ENCODE peak calls at places on chromosomes 4 and X, in ten cellular contexts. M is A549; U is psoas muscle; E is iris pigment epithelial cell; B is nephron progenitor cell; R is AG08396; N is RCC 7860; W is posterior cingulate gyrus; A is activated T-cell treated with anti-CD3 and anti-CD28 coated beads, Interleukin-2, amount 50 U/mL, for 72 hours; X is T-helper 22 cell. Y is an unnamed sample.

GRCh38 chrX:29797156-29797555 is 418.2 kb upstream of the MAGEB2 start:
- DNase-seq in M (no peak), U (no peak), E (no peak), B (no peak), R (no peak), N (no peak), W (no peak), A (no peak), X (no peak), Y (no peak)

GRCh38 chrX:106802388-106803275 is at the start of gene TBC1D8B:
- DNase-seq in M (peak), U (peak), E (peak), B (peak), R (peak), N (peak), W (peak), A (peak), X (no peak), Y (peak)

GRCh38 chrX:9785944-9786741 is at the start of gene SHROOM2:
- DNase-seq in M (no peak), U (no peak), E (no peak), B (peak), R (no peak), N (no peak), W (no peak), A (no peak), X (no peak), Y (peak)

GRCh38 chr4:108483077-108483476 is 137.3 kb upstream of the RPL34 start:
- DNase-seq in M (no peak), U (no peak), E (peak), B (no peak), R (no peak), N (no peak), W (no peak), A (peak), X (no peak), Y (no peak)

GRCh38 chrX:121958886-121959285 is 911.5 kb downstream of the GLUD2 start:
- DNase-seq in M (no peak), U (no peak), E (peak), B (no peak), R (no peak), N (peak), W (no peak), A (no peak), X (no peak), Y (no peak)

GRCh38 chrX:47637546-47638195 is 7.9 kb upstream of the CFP start:
- DNase-seq in M (no peak), U (no peak), E (peak), B (no peak), R (no peak), N (no peak), W (peak), A (peak), X (no peak), Y (no peak)

GRCh38 chr4:37675587-37676290 is 10.4 kb downstream of the RELL1 start:
- DNase-seq in M (no peak), U (no peak), E (no peak), B (no peak), R (no peak), N (peak), W (no peak), A (peak), X (no peak), Y (no peak)

GRCh38 chr4:105210901-105211300 is 64.2 kb downstream of the TET2 start:
- DNase-seq in M (no peak), U (no peak), E (no peak), B (no peak), R (no peak), N (no peak), W (no peak), A (no peak), X (no peak), Y (no peak)

GRCh38 chr4:57053508-57053907 is 56.7 kb downstream of the IGFBP7 start:
- DNase-seq in M (peak), U (no peak), E (peak), B (no peak), R (no peak), N (peak), W (no peak), A (no peak), X (no peak), Y (no peak)

GRCh38 chr4:4860381-4860802 is 927 bp downstream of the MSX1 start:
- DNase-seq in M (no peak), U (no peak), E (peak), B (no peak), R (peak), N (no peak), W (peak), A (no peak), X (no peak), Y (no peak)

GRCh38 chr4:33696066-33696465 is 2548.2 kb downstream of the ARAP2 start:
- DNase-seq in M (no peak), U (no peak), E (peak), B (no peak), R (no peak), N (no peak), W (no peak), A (no peak), X (no peak), Y (no peak)

GRCh38 chr4:7988437-7988836 is 48.8 kb upstream of the AFAP1 start:
- DNase-seq in M (no peak), U (no peak), E (peak), B (no peak), R (peak), N (no peak), W (no peak), A (no peak), X (no peak), Y (no peak)

GRCh38 chrX:362937-363620 is 23.6 kb downstream of the PPP2R3B start:
- DNase-seq in M (no peak), U (no peak), E (no peak), B (no peak), R (no peak), N (no peak), W (peak), A (no peak), X (no peak), Y (no peak)

GRCh38 chr4:185796176-185796575 is 15.8 kb downstream of the SORBS2 start:
- DNase-seq in M (no peak), U (no peak), E (no peak), B (no peak), R (peak), N (no peak), W (no peak), A (no peak), X (no peak), Y (no peak)

GRCh38 chrX:49919617-49920016 is 2.8 kb upstream of the CLCN5 start:
- DNase-seq in M (peak), U (no peak), E (peak), B (peak), R (peak), N (no peak), W (peak), A (peak), X (no peak), Y (peak)

GRCh38 chrX:22164770-22165388 is 107.8 kb upstream of the CBLL2 start:
- DNase-seq in M (peak), U (no peak), E (peak), B (no peak), R (no peak), N (peak), W (no peak), A (no peak), X (no peak), Y (no peak)

GRCh38 chrX:150482537-150483217 is 85.7 kb upstream of the MTM1 start:
- DNase-seq in M (peak), U (no peak), E (peak), B (no peak), R (peak), N (peak), W (no peak), A (peak), X (no peak), Y (no peak)

GRCh38 chr4:48035952-48036351 is 19.4 kb downstream of the NIPAL1 start:
- DNase-seq in M (no peak), U (no peak), E (no peak), B (no peak), R (no peak), N (no peak), W (no peak), A (no peak), X (no peak), Y (no peak)

GRCh38 chr4:79864470-79865190 is 208.4 kb downstream of the ANTXR2 start:
- DNase-seq in M (no peak), U (no peak), E (no peak), B (peak), R (no peak), N (no peak), W (no peak), A (no peak), X (no peak), Y (no peak)

GRCh38 chr4:186807809-186808634 is 84.4 kb upstream of the FAT1 start:
- DNase-seq in M (no peak), U (no peak), E (no peak), B (no peak), R (no peak), N (no peak), W (no peak), A (no peak), X (no peak), Y (no peak)

GRCh38 chr4:6391852-6392188 is 80.6 kb downstream of the PPP2R2C start:
- DNase-seq in M (peak), U (no peak), E (no peak), B (no peak), R (no peak), N (peak), W (no peak), A (no peak), X (no peak), Y (no peak)

GRCh38 chr4:38386654-38387188 is 277.3 kb upstream of the KLF3 start:
- DNase-seq in M (no peak), U (no peak), E (no peak), B (no peak), R (no peak), N (no peak), W (no peak), A (no peak), X (no peak), Y (no peak)

GRCh38 chrX:109601458-109601857 is 23.5 kb downstream of the KCNE5 start:
- DNase-seq in M (no peak), U (no peak), E (no peak), B (no peak), R (no peak), N (no peak), W (no peak), A (no peak), X (no peak), Y (no peak)

GRCh38 chr4:59057804-59058203 is 1947.6 kb upstream of the IGFBP7 start:
- DNase-seq in M (peak), U (no peak), E (no peak), B (no peak), R (no peak), N (no peak), W (no peak), A (no peak), X (no peak), Y (no peak)

GRCh38 chrX:149453030-149453429 is 52.1 kb downstream of the IDS start:
- DNase-seq in M (peak), U (no peak), E (peak), B (no peak), R (peak), N (peak), W (no peak), A (no peak), X (no peak), Y (no peak)

GRCh38 chr4:42515156-42515884 is 118.0 kb downstream of the SHISA3 start:
- DNase-seq in M (no peak), U (no peak), E (no peak), B (no peak), R (no peak), N (no peak), W (no peak), A (no peak), X (no peak), Y (no peak)

GRCh38 chr4:144338834-144339233 is 198.3 kb upstream of the GYPA start:
- DNase-seq in M (no peak), U (no peak), E (no peak), B (no peak), R (no peak), N (no peak), W (no peak), A (no peak), X (no peak), Y (no peak)

GRCh38 chr4:140018931-140019618 is 134.9 kb downstream of the MAML3 start:
- DNase-seq in M (peak), U (no peak), E (peak), B (no peak), R (no peak), N (no peak), W (no peak), A (no peak), X (no peak), Y (no peak)

GRCh38 chr4:94650129-94650495 is 107.6 kb upstream of the BMPR1B start:
- DNase-seq in M (peak), U (no peak), E (no peak), B (no peak), R (no peak), N (no peak), W (no peak), A (no peak), X (no peak), Y (no peak)

GRCh38 chrX:38336538-38337240 is 9.4 kb upstream of the RPGR start:
- DNase-seq in M (no peak), U (no peak), E (no peak), B (no peak), R (no peak), N (no peak), W (no peak), A (no peak), X (no peak), Y (no peak)

GRCh38 chr4:100738388-100739165 is 220.8 kb upstream of the EMCN start:
- DNase-seq in M (peak), U (no peak), E (peak), B (no peak), R (peak), N (peak), W (no peak), A (no peak), X (no peak), Y (no peak)

GRCh38 chr4:40307627-40308497 is 27.3 kb upstream of the CHRNA9 start:
- DNase-seq in M (no peak), U (no peak), E (no peak), B (no peak), R (no peak), N (no peak), W (no peak), A (peak), X (peak), Y (no peak)

GRCh38 chr4:132918083-132918482 is 231.0 kb upstream of the PCDH10 start:
- DNase-seq in M (no peak), U (no peak), E (no peak), B (no peak), R (no peak), N (no peak), W (no peak), A (no peak), X (no peak), Y (no peak)

GRCh38 chr4:1285790-1286553 is 3.7 kb upstream of the MAEA start:
- DNase-seq in M (peak), U (no peak), E (no peak), B (no peak), R (no peak), N (no peak), W (no peak), A (peak), X (no peak), Y (no peak)

GRCh38 chr4:8580321-8581093 is at the start of gene GPR78:
- DNase-seq in M (peak), U (peak), E (peak), B (peak), R (peak), N (no peak), W (peak), A (peak), X (no peak), Y (peak)

GRCh38 chr4:78710536-78710935 is 65.6 kb upstream of the BMP2K start:
- DNase-seq in M (no peak), U (no peak), E (peak), B (no peak), R (peak), N (no peak), W (no peak), A (no peak), X (no peak), Y (no peak)

GRCh38 chr4:136524039-136524438 is 1008.3 kb downstream of the PCDH18 start:
- DNase-seq in M (no peak), U (no peak), E (no peak), B (no peak), R (no peak), N (no peak), W (no peak), A (no peak), X (no peak), Y (no peak)

GRCh38 chr4:1209821-1210220 is 37.4 kb upstream of the SPON2 start:
- DNase-seq in M (no peak), U (peak), E (peak), B (peak), R (peak), N (no peak), W (peak), A (no peak), X (no peak), Y (peak)

GRCh38 chr4:67549123-67549522 is 3.8 kb upstream of the CENPC start:
- DNase-seq in M (peak), U (no peak), E (peak), B (no peak), R (no peak), N (no peak), W (no peak), A (no peak), X (no peak), Y (peak)